ENCODE peak calls at places on chromosomes 7 and 10, in four cellular contexts. S is psoas muscle, I is hepatocyte, H is HepG2. R is an unnamed sample.

GRCh38 chr7:140375808-140376730 is 22.3 kb downstream of the SLC37A3 start:
- DNase-seq in S (no peak), I (no peak), H (no peak), R (no peak)

GRCh38 chr7:24894670-24895221 is 85.2 kb downstream of the OSBPL3 start:
- DNase-seq in S (no peak), I (no peak), H (no peak), R (no peak)

GRCh38 chr10:80202934-80203834 is 2.2 kb downstream of the ANXA11 start:
- DNase-seq in S (peak; percentile 91), I (peak; percentile 89), H (peak; percentile 77), R (peak; percentile 66)

GRCh38 chr7:48106906-48107659 is 18.0 kb downstream of the UPP1 start:
- DNase-seq in S (no peak), I (no peak), H (no peak), R (no peak)

GRCh38 chr10:116891208-116891607 is 41.9 kb downstream of the ENO4 start:
- DNase-seq in S (no peak), I (peak; percentile 38), H (no peak), R (no peak)

GRCh38 chr7:132732466-132732865 is 156.2 kb upstream of the PLXNA4 start:
- DNase-seq in S (no peak), I (no peak), H (no peak), R (no peak)

GRCh38 chr7:2687881-2688318 is at the start of gene AMZ1:
- DNase-seq in S (no peak), I (no peak), H (no peak), R (no peak)

GRCh38 chr7:23284861-23285260 is 14.3 kb upstream of the MALSU1 start:
- DNase-seq in S (no peak), I (no peak), H (no peak), R (no peak)

GRCh38 chr7:17061443-17061842 is 179.7 kb upstream of the AGR3 start:
- DNase-seq in S (no peak), I (no peak), H (no peak), R (no peak)

GRCh38 chr10:60123172-60123571 is 216.8 kb upstream of the CCDC6 start:
- DNase-seq in S (no peak), I (no peak), H (no peak), R (no peak)

GRCh38 chr7:98360221-98361124 is 40.4 kb downstream of the BAIAP2L1 start:
- DNase-seq in S (no peak), I (peak; percentile 77), H (peak; percentile 51), R (no peak)

GRCh38 chr10:110203500-110204455 is 3.6 kb upstream of the MXI1 start:
- DNase-seq in S (no peak), I (peak; percentile 75), H (no peak), R (no peak)

GRCh38 chr10:1036341-1036791 is 10.7 kb upstream of the IDI2 start:
- DNase-seq in S (peak; percentile 73), I (peak; percentile 46), H (no peak), R (no peak)

GRCh38 chr10:75261813-75262725 is 26.3 kb upstream of the COMTD1 start:
- DNase-seq in S (no peak), I (peak; percentile 59), H (peak; percentile 24), R (no peak)

GRCh38 chr10:70192325-70192966 is 22.1 kb upstream of the SAR1A start:
- DNase-seq in S (no peak), I (no peak), H (peak; percentile 17), R (no peak)

GRCh38 chr7:117807688-117808087 is 65.6 kb downstream of the CTTNBP2 start:
- DNase-seq in S (no peak), I (no peak), H (no peak), R (no peak)

GRCh38 chr7:101239951-101240220 is 2.3 kb upstream of the CLDN15 start:
- DNase-seq in S (no peak), I (no peak), H (no peak), R (no peak)

GRCh38 chr7:10918093-10918590 is 55.5 kb upstream of the PHF14 start:
- DNase-seq in S (no peak), I (no peak), H (no peak), R (no peak)

GRCh38 chr7:144401490-144401889 is 2.0 kb downstream of the NOBOX start:
- DNase-seq in S (no peak), I (no peak), H (no peak), R (no peak)

GRCh38 chr10:122232781-122233180 is 38.3 kb upstream of the BTBD16 start:
- DNase-seq in S (no peak), I (peak; percentile 21), H (no peak), R (no peak)

GRCh38 chr10:47033541-47034270 is 122.5 kb downstream of the PTPN20 start:
- DNase-seq in S (peak; percentile 22), I (no peak), H (no peak), R (no peak)

GRCh38 chr10:48968036-48968435 is 28.4 kb upstream of the LRRC18 start:
- DNase-seq in S (no peak), I (no peak), H (no peak), R (no peak)

GRCh38 chr10:23280420-23281043 is 64.1 kb downstream of the C10orf67 start:
- DNase-seq in S (no peak), I (no peak), H (no peak), R (no peak)

GRCh38 chr10:3786295-3786981 is 1.4 kb upstream of the KLF6 start:
- DNase-seq in S (peak; percentile 68), I (peak; percentile 70), H (peak; percentile 85), R (no peak)

GRCh38 chr7:992445-992741 is 9.4 kb downstream of the CYP2W1 start:
- DNase-seq in S (no peak), I (no peak), H (no peak), R (no peak)
- TF ChIP-seq CTCF in S (no peak), I (no peak), H (no peak), R (no peak)

GRCh38 chr7:105268511-105269392 is 120.0 kb downstream of the SRPK2 start:
- DNase-seq in S (no peak), I (peak; percentile 63), H (peak; percentile 13), R (peak; percentile 43)

GRCh38 chr7:105264707-105265106 is 124.0 kb downstream of the SRPK2 start:
- DNase-seq in S (no peak), I (no peak), H (no peak), R (no peak)

GRCh38 chr7:105268056-105268455 is 120.7 kb downstream of the SRPK2 start:
- DNase-seq in S (no peak), I (peak; percentile 21), H (no peak), R (no peak)

GRCh38 chr7:105269397-105269796 is 119.3 kb downstream of the SRPK2 start:
- DNase-seq in S (no peak), I (no peak), H (no peak), R (no peak)

GRCh38 chr7:105267244-105267643 is 121.5 kb downstream of the SRPK2 start:
- DNase-seq in S (no peak), I (no peak), H (no peak), R (no peak)
- H3K4me3 ChIP-seq in S (peak overlapping the region; percentile 73), I (no peak overlapping the region), H (no peak overlapping the region), R (no peak overlapping the region)

DNA sequence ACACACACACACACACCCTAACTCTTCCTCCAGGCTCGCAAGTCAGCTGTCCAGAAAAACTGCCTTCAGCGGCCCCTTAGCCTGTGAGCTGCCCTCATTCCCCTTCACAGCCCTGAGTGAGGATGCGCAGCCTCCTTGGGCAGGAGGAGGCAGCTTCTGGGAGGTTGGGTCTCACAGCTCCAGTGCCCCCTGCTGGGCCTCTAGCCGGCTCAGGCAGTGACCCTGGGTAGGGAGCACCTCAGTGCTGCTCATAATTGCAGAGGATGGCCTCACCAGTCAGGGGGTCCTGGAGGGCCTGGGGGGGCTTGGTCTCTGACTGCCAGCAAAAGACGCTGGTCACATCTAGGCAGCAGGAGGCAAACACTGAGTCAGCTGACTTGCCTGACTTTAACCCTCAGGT is 43.7 kb downstream of the ZNF273 start:
- DNase-seq in S (no peak), I (peak; percentile 30), H (peak; percentile 27), R (no peak)
- TF ChIP-seq CTCF in S (peak; percentile 8), I (peak; percentile 25), H (peak; percentile 82), R (no peak)

DNA sequence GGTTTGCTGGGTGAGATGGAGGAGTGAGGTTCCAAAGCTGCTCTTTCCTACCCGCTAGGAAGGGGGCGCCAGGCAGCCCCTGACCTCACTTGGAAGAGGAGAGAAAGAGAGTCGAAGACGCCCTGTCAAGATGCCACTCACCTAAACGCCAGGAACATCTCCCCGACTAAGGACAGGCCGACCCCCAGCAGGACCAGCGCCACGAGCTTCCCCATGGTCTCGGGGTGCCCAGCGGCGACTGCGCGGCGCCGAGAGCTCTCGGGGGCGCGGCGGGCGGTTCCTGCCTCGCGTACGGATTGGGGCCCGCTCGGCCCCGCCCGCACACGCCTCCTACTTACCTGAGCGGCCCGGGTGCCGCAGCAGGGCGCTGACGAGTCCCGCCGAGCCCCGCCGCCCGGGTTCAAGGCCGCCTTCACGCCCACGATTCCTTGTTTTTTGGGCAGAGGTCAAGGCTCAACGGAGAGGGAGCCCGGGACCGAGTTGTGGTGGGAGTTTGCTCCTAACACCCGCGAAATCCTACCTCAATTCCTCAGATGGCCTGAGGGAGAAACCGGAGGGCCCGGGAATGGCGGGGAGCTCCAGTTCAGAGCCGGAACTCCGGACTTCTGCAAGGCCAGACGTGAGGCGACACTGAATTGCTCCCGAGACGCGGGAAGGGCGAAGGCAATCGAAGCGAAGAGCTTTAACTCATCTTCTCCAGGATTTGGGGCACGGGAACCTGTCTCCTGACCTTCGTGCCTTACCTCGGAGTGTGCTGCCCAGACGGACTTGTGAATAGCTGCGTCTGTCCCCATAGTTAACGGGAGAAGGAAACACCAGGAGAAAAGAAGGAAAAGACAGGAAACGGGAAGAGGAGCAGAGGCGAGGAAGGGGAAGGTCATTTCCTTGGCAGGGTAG is at the start of gene PON3:
- DNase-seq in S (peak; percentile 50), I (no peak), H (peak; percentile 68), R (no peak)
- H3K4me3 ChIP-seq in S (peak within 1 kb of the TSS; percentile 64), I (no peak within 1 kb of the TSS), H (peak within 1 kb of the TSS; percentile 76), R (no peak within 1 kb of the TSS)

DNA sequence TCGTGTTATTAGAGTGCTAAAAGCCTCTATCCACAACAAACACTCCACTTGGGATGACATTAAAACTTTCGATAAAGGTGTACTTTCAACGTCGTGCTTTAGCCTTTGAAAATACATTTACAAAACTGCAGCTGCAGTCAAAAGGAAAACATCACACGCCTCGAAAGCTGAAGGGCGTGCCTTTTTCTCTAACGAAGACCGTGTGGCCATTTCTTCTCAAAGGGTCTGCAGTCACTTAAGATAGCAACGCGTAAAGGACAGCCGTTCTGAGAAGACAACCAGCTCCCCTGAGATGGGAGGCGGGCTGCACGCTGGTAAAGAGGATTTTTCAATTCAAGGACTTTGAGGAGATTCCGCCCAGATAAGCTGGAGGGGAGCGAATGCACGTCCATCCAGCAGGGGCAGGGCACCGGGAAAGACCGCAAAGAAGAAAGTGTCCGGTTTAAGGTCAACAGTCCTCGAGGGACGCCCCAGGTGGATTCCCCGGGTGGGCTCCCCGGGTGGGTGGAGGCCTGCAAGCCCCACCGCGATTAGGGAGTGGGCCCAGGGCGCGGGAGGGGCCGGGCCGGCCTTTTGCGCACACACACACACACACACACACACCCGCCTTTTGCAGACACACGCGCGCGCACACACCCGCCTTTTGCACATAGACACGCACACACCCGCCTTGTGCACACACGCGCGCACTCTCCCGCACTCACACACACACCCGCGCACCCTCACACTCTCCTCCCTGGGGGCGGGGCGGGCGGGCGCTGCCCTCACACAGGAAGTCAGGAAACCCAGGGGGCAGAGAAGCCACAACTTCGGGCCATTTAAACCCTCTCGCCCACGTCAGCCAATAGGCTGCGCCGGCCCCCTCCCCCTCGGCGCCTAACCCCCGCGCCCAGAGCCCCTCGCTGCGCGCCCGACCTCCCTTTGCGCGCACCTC is 767 bp downstream of the ARHGAP12 start:
- DNase-seq in S (peak; percentile 77), I (peak; percentile 71), H (peak; percentile 74), R (no peak)
- TF ChIP-seq CTCF in S (peak; percentile 28), I (peak; percentile 38), H (peak; percentile 24), R (no peak)

R was measured in LNCaP clone FGC.